ENCODE peak calls at places on chromosomes 5 and 9, in seven cellular contexts. F, R, J, L, M, E and Q are unnamed samples.

GRCh38 chr5:137376127-137376526 is 123.0 kb downstream of the SPOCK1 start:
- DNase-seq in L (no peak), R (no peak), J (no peak), E (no peak), M (no peak), F (no peak), Q (peak; percentile 60)

GRCh38 chr9:97411789-97412627 is at the start of gene TDRD7:
- DNase-seq in F (peak; percentile 94), R (peak; percentile 91), L (peak; percentile 94), E (peak; percentile 92), J (peak; percentile 94), M (no peak), Q (peak; percentile 88)

GRCh38 chr9:113219972-113220371 is 1.1 kb downstream of the FKBP15 start:
- DNase-seq in M (no peak), L (peak; percentile 72), J (no peak), E (no peak), F (no peak), R (peak; percentile 55), Q (no peak)

GRCh38 chr5:108516771-108517170 is 134.9 kb upstream of the FBXL17 start:
- DNase-seq in M (no peak), L (no peak), E (no peak), F (no peak), J (no peak), R (no peak), Q (no peak)

GRCh38 chr9:130768265-130768664 is 66.8 kb upstream of the ABL1 start:
- DNase-seq in F (no peak), J (no peak), E (no peak), L (no peak), M (no peak), R (no peak), Q (peak; percentile 57)

GRCh38 chr5:163569284-163569683 is 63.9 kb downstream of the MAT2B start:
- DNase-seq in J (no peak), E (no peak), F (no peak), L (peak; percentile 52), M (no peak), R (no peak), Q (peak; percentile 29)

GRCh38 chr9:8052991-8053390 is 253.4 kb upstream of the DMAC1 start:
- DNase-seq in J (no peak), R (no peak), M (no peak), L (no peak), E (no peak), F (no peak), Q (no peak)

GRCh38 chr5:124908603-124909451 is 162.4 kb upstream of the ZNF608 start:
- DNase-seq in F (no peak), J (no peak), E (no peak), L (peak; percentile 43), R (no peak), M (no peak), Q (peak; percentile 69)

GRCh38 chr9:34553511-34554021 is 30.8 kb upstream of the ENHO start:
- DNase-seq in R (no peak), E (no peak), J (no peak), L (no peak), F (peak; percentile 31), M (no peak), Q (no peak)

GRCh38 chr5:88665750-88666215 is 217.2 kb downstream of the MEF2C start:
- DNase-seq in R (no peak), F (no peak), J (no peak), L (no peak), E (no peak), M (no peak), Q (no peak)

GRCh38 chr5:2191972-2192371 is 309.2 kb upstream of the IRX4 start:
- DNase-seq in F (no peak), M (no peak), R (no peak), J (no peak), L (no peak), E (no peak), Q (no peak)

GRCh38 chr5:78972654-78973428 is 12.3 kb downstream of the ARSB start:
- DNase-seq in M (no peak), R (no peak), E (peak; percentile 50), J (peak; percentile 29), F (peak; percentile 60), L (peak; percentile 21), Q (peak; percentile 79)

GRCh38 chr5:171397190-171397589 is 9.5 kb downstream of the NPM1 start:
- DNase-seq in M (no peak), L (no peak), J (no peak), E (no peak), R (no peak), F (no peak), Q (no peak)

GRCh38 chr9:134863941-134864820 is 16.4 kb upstream of the FCN2 start:
- DNase-seq in F (peak; percentile 68), M (no peak), R (no peak), E (no peak), L (no peak), J (no peak), Q (peak; percentile 58)

GRCh38 chr9:93209097-93209496 is 25.2 kb downstream of the WNK2 start:
- DNase-seq in M (no peak), R (no peak), E (no peak), J (no peak), L (no peak), F (no peak), Q (no peak)

GRCh38 chr5:9226026-9226536 is 319.8 kb downstream of the SEMA5A start:
- DNase-seq in L (no peak), F (no peak), J (no peak), E (no peak), R (no peak), M (no peak), Q (no peak)

GRCh38 chr5:4018968-4019766 is 423.5 kb downstream of the IRX1 start:
- DNase-seq in E (no peak), M (no peak), F (no peak), L (peak; percentile 46), J (no peak), R (no peak), Q (no peak)

GRCh38 chr9:122039213-122039612 is 53.9 kb downstream of the TTLL11 start:
- DNase-seq in L (no peak), F (no peak), J (no peak), M (no peak), R (no peak), E (no peak), Q (no peak)

GRCh38 chr9:129319938-129320481 is 141.9 kb upstream of the IER5L start:
- DNase-seq in E (peak; percentile 37), J (peak; percentile 12), F (no peak), L (no peak), M (no peak), R (no peak), Q (no peak)

GRCh38 chr9:5043381-5043780 is 58.3 kb downstream of the JAK2 start:
- DNase-seq in J (no peak), F (no peak), E (no peak), R (no peak), M (no peak), L (no peak), Q (no peak)

GRCh38 chr9:137286980-137287383 is 9.5 kb downstream of the TOR4A start:
- DNase-seq in J (peak; percentile 85), F (peak; percentile 40), L (peak; percentile 66), R (peak; percentile 48), M (no peak), E (peak; percentile 17), Q (peak; percentile 47)

GRCh38 chr5:72356361-72356760 is 36.2 kb downstream of the PTCD2 start:
- DNase-seq in M (no peak), E (no peak), F (no peak), R (no peak), L (no peak), J (no peak), Q (no peak)

GRCh38 chr9:127916665-127917581 is at the start of gene ST6GALNAC4:
- DNase-seq in E (peak; percentile 98), J (peak; percentile 97), R (peak; percentile 94), F (peak; percentile 98), L (peak; percentile 98), M (peak; percentile 80), Q (peak; percentile 95)

GRCh38 chr5:169576181-169576598 is 7.4 kb upstream of the SPDL1 start:
- DNase-seq in M (no peak), E (peak; percentile 55), R (no peak), L (peak; percentile 96), J (no peak), F (no peak), Q (peak; percentile 96)

GRCh38 chr5:134851307-134851923 is 5.6 kb downstream of the C5orf24 start:
- DNase-seq in M (no peak), E (no peak), F (no peak), R (no peak), L (peak; percentile 70), J (no peak), Q (no peak)

GRCh38 chr9:136318111-136318768 is 9.1 kb upstream of the GPSM1 start:
- DNase-seq in J (no peak), M (no peak), F (no peak), E (no peak), L (no peak), R (no peak), Q (no peak)

GRCh38 chr5:126868961-126869451 is 92.1 kb downstream of the LMNB1 start:
- DNase-seq in J (no peak), F (no peak), R (no peak), E (no peak), L (peak; percentile 72), M (no peak), Q (peak; percentile 65)

GRCh38 chr5:6721442-6721841 is 8.2 kb downstream of the TENT4A start:
- DNase-seq in J (no peak), M (no peak), E (no peak), F (peak; percentile 51), L (peak; percentile 39), R (peak; percentile 29), Q (no peak)
- H3K4me1 ChIP-seq in J (peaks cover 27% of the 10 kb centered on the region), M (peaks cover 2% of the 10 kb centered on the region), E (peaks cover 15% of the 10 kb centered on the region), F (peaks cover 44% of the 10 kb centered on the region), L (peaks cover 19% of the 10 kb centered on the region), R (peaks cover 59% of the 10 kb centered on the region), Q (peaks cover 38% of the 10 kb centered on the region)

DNA sequence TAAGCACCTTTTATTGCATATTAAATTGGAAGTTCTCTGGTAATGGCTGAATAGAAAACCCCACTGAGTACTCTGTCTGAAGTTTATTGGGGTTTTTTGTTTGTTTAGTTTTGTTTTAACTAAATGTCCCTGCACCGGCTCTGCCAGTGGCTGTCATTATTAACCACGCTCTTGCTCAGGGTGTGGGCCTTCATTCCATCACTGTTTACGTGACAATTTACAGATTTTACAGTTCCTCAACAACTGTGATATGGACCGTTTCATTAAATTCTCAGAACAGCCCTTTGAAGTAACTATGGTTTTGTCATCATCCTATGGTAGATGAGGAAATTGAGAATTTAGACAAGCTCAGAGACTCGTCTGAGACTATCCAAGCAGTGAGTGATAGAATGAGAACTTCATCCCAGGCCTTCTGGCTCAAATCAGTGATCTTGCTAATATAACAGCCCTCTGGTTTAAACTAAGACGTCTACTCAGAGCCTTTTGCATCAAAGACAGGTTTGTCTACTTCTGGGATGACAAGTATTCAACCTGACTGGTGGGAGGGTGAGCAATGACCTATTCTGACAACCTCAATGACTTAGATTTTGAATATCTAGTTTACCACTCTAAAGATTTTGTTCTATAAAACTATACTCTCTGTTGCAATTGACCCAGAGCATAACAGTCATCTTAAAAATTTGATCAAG is 77.3 kb upstream of the MAP3K1 start:
- DNase-seq in L (no peak), J (no peak), F (no peak), E (no peak), M (no peak), R (no peak), Q (no peak)
- H3K4me1 ChIP-seq in L (peaks cover 7% of the 10 kb centered on the region), J (peaks cover 10% of the 10 kb centered on the region), F (peaks cover 3% of the 10 kb centered on the region), E (no peaks in the 10 kb centered on the region), M (peaks cover 3% of the 10 kb centered on the region), R (peaks cover 34% of the 10 kb centered on the region), Q (peaks cover 42% of the 10 kb centered on the region)

GRCh38 chr5:138529812-138530211 is 13.2 kb downstream of the ETF1 start:
- DNase-seq in J (no peak), R (no peak), L (no peak), M (no peak), E (no peak), F (no peak), Q (no peak)
- H3K4me1 ChIP-seq in J (peaks cover 7% of the 10 kb centered on the region), R (no peaks in the 10 kb centered on the region), L (peaks cover 11% of the 10 kb centered on the region), M (no peaks in the 10 kb centered on the region), E (no peaks in the 10 kb centered on the region), F (no peaks in the 10 kb centered on the region), Q (peaks cover 13% of the 10 kb centered on the region)

GRCh38 chr9:22363421-22363887 is 83.2 kb upstream of the DMRTA1 start:
- DNase-seq in L (no peak), J (no peak), R (no peak), M (no peak), E (no peak), F (no peak), Q (no peak)
- H3K4me1 ChIP-seq in L (no peaks in the 10 kb centered on the region), J (no peaks in the 10 kb centered on the region), R (no peaks in the 10 kb centered on the region), M (no peaks in the 10 kb centered on the region), E (no peaks in the 10 kb centered on the region), F (no peaks in the 10 kb centered on the region), Q (no peaks in the 10 kb centered on the region)